ENCODE peak calls at places on chromosomes 3 and 15, in four cellular contexts. One of them, this sample, is unnamed.
A peak's percentile ranks its signal among the peaks of the same experiment; 100 is the strongest.

GRCh38 chr15:49530106-49530505 is 90.5 kb downstream of the FAM227B start:
- DNase-seq in uterus: no peak
- DNase-seq in caudate nucleus: no peak
- DNase-seq in left ventricle myocardium inferior: no peak
- DNase-seq in this sample: no peak

GRCh38 chr3:197225579-197225978 is 72.8 kb downstream of the DLG1 start:
- DNase-seq in uterus: no peak
- DNase-seq in left ventricle myocardium inferior: no peak
- DNase-seq in caudate nucleus: no peak
- DNase-seq in this sample: no peak

GRCh38 chr15:37217567-37217966 is 117.2 kb upstream of the MEIS2 start:
- DNase-seq in caudate nucleus: no peak
- DNase-seq in uterus: no peak
- DNase-seq in left ventricle myocardium inferior: no peak
- DNase-seq in this sample: no peak

GRCh38 chr15:91664224-91664836 is 189.2 kb upstream of the SLCO3A1 start:
- DNase-seq in uterus: no peak
- DNase-seq in caudate nucleus: no peak
- DNase-seq in left ventricle myocardium inferior: no peak
- DNase-seq in this sample: no peak

GRCh38 chr3:21942328-21942727 is 191.3 kb upstream of the ZNF385D start:
- DNase-seq in left ventricle myocardium inferior: no peak
- DNase-seq in caudate nucleus: no peak
- DNase-seq in uterus: no peak
- DNase-seq in this sample: peak; percentile 44

GRCh38 chr15:80785811-80786354 is 6.7 kb downstream of the CEMIP start:
- DNase-seq in uterus: no peak
- DNase-seq in caudate nucleus: no peak
- DNase-seq in left ventricle myocardium inferior: no peak
- DNase-seq in this sample: no peak

GRCh38 chr3:189275852-189276251 is 104.1 kb downstream of the TPRG1 start:
- DNase-seq in left ventricle myocardium inferior: no peak
- DNase-seq in caudate nucleus: no peak
- DNase-seq in uterus: no peak
- DNase-seq in this sample: no peak

GRCh38 chr15:69758810-69759410 is 306.3 kb downstream of the RPLP1 start:
- DNase-seq in caudate nucleus: no peak
- DNase-seq in left ventricle myocardium inferior: peak; percentile 23
- DNase-seq in uterus: no peak
- DNase-seq in this sample: no peak

GRCh38 chr3:109563149-109563548 is 225.8 kb upstream of the DPPA4 start:
- DNase-seq in left ventricle myocardium inferior: no peak
- DNase-seq in uterus: no peak
- DNase-seq in caudate nucleus: no peak
- DNase-seq in this sample: no peak

GRCh38 chr3:171660126-171660661 is 150.1 kb downstream of the PLD1 start:
- DNase-seq in uterus: no peak
- DNase-seq in caudate nucleus: no peak
- DNase-seq in left ventricle myocardium inferior: no peak
- DNase-seq in this sample: no peak

GRCh38 chr3:40649346-40649745 is 124.6 kb downstream of the ZNF621 start:
- DNase-seq in caudate nucleus: no peak
- DNase-seq in uterus: no peak
- DNase-seq in left ventricle myocardium inferior: no peak
- DNase-seq in this sample: no peak

GRCh38 chr15:67607959-67608605 is 65.6 kb downstream of the MAP2K5 start:
- DNase-seq in uterus: no peak
- DNase-seq in caudate nucleus: no peak
- DNase-seq in left ventricle myocardium inferior: no peak
- DNase-seq in this sample: no peak

GRCh38 chr15:71424765-71425164 is 309.5 kb downstream of the THSD4 start:
- DNase-seq in uterus: no peak
- DNase-seq in left ventricle myocardium inferior: no peak
- DNase-seq in caudate nucleus: no peak
- DNase-seq in this sample: no peak

GRCh38 chr3:73143821-73144237 is 82.4 kb downstream of the EBLN2 start:
- DNase-seq in uterus: no peak
- DNase-seq in caudate nucleus: no peak
- DNase-seq in left ventricle myocardium inferior: no peak
- DNase-seq in this sample: peak; percentile 30

GRCh38 chr3:165192610-165193192 is 3.5 kb downstream of the SLITRK3 start:
- DNase-seq in caudate nucleus: peak; percentile 52
- DNase-seq in left ventricle myocardium inferior: no peak
- DNase-seq in uterus: peak; percentile 17
- DNase-seq in this sample: no peak

GRCh38 chr3:152718810-152719209 is 116.1 kb upstream of the P2RY1 start:
- DNase-seq in left ventricle myocardium inferior: no peak
- DNase-seq in uterus: no peak
- DNase-seq in caudate nucleus: no peak
- DNase-seq in this sample: no peak

GRCh38 chr3:134928392-134928791 is 133.3 kb downstream of the EPHB1 start:
- DNase-seq in caudate nucleus: peak; percentile 92
- DNase-seq in left ventricle myocardium inferior: no peak
- DNase-seq in uterus: no peak
- DNase-seq in this sample: no peak

GRCh38 chr15:52733696-52734255 is 54.6 kb upstream of the ATOSA start:
- DNase-seq in uterus: no peak
- DNase-seq in caudate nucleus: no peak
- DNase-seq in left ventricle myocardium inferior: no peak
- DNase-seq in this sample: peak; percentile 36

GRCh38 chr3:115071611-115072010 is 75.5 kb downstream of the ZBTB20 start:
- DNase-seq in left ventricle myocardium inferior: no peak
- DNase-seq in uterus: no peak
- DNase-seq in caudate nucleus: peak; percentile 77
- DNase-seq in this sample: no peak

GRCh38 chr15:77731945-77732344 is 99.2 kb upstream of the LINGO1 start:
- DNase-seq in left ventricle myocardium inferior: no peak
- DNase-seq in uterus: no peak
- DNase-seq in caudate nucleus: no peak
- DNase-seq in this sample: no peak

GRCh38 chr15:37516628-37517027 is 416.3 kb upstream of the MEIS2 start:
- DNase-seq in uterus: no peak
- DNase-seq in caudate nucleus: no peak
- DNase-seq in left ventricle myocardium inferior: no peak
- DNase-seq in this sample: no peak

GRCh38 chr3:73954506-73954905 is 329.8 kb upstream of the PDZRN3 start:
- DNase-seq in left ventricle myocardium inferior: no peak
- DNase-seq in uterus: no peak
- DNase-seq in caudate nucleus: no peak
- DNase-seq in this sample: no peak

GRCh38 chr3:50567386-50568182 is at the start of gene C3orf18:
- DNase-seq in left ventricle myocardium inferior: peak; percentile 96
- DNase-seq in caudate nucleus: peak; percentile 93
- DNase-seq in uterus: peak; percentile 93
- DNase-seq in this sample: peak; percentile 89

GRCh38 chr3:182567666-182568065 is 225.6 kb upstream of the ATP11B start:
- DNase-seq in uterus: no peak
- DNase-seq in caudate nucleus: peak; percentile 65
- DNase-seq in left ventricle myocardium inferior: no peak
- DNase-seq in this sample: no peak

GRCh38 chr15:61759639-61760038 is 300.6 kb downstream of the VPS13C start:
- DNase-seq in caudate nucleus: peak; percentile 7
- DNase-seq in left ventricle myocardium inferior: no peak
- DNase-seq in uterus: no peak
- DNase-seq in this sample: peak; percentile 17

GRCh38 chr15:66504563-66505429 is at the start of the genes RPL4 and ZWILCH:
- DNase-seq in left ventricle myocardium inferior: peak; percentile 81
- DNase-seq in caudate nucleus: peak; percentile 52
- DNase-seq in uterus: peak; percentile 79
- DNase-seq in this sample: peak; percentile 67

GRCh38 chr3:153079386-153079785 is 82.6 kb upstream of the RAP2B start:
- DNase-seq in left ventricle myocardium inferior: no peak
- DNase-seq in uterus: no peak
- DNase-seq in caudate nucleus: no peak
- DNase-seq in this sample: no peak

GRCh38 chr3:169071003-169071402 is 592.5 kb downstream of the MECOM start:
- DNase-seq in left ventricle myocardium inferior: no peak
- DNase-seq in uterus: no peak
- DNase-seq in caudate nucleus: no peak
- DNase-seq in this sample: no peak

GRCh38 chr3:142904639-142905441 is 16.0 kb upstream of the PCOLCE2 start:
- DNase-seq in caudate nucleus: no peak
- DNase-seq in uterus: no peak
- DNase-seq in left ventricle myocardium inferior: no peak
- DNase-seq in this sample: no peak

GRCh38 chr15:42133356-42133755 is 23.1 kb downstream of the PLA2G4F start:
- DNase-seq in caudate nucleus: no peak
- DNase-seq in uterus: no peak
- DNase-seq in left ventricle myocardium inferior: no peak
- DNase-seq in this sample: no peak

GRCh38 chr3:50203113-50203852 is 1.8 kb upstream of the SLC38A3 start:
- DNase-seq in left ventricle myocardium inferior: no peak
- DNase-seq in caudate nucleus: no peak
- DNase-seq in uterus: no peak
- DNase-seq in this sample: no peak

GRCh38 chr15:71364117-71364584 is 248.9 kb downstream of the THSD4 start:
- DNase-seq in uterus: no peak
- DNase-seq in caudate nucleus: no peak
- DNase-seq in left ventricle myocardium inferior: no peak
- DNase-seq in this sample: no peak

GRCh38 chr3:134381836-134382442 is 7.7 kb upstream of the AMOTL2 start:
- DNase-seq in uterus: no peak
- DNase-seq in left ventricle myocardium inferior: no peak
- DNase-seq in caudate nucleus: no peak
- DNase-seq in this sample: no peak

GRCh38 chr3:26437678-26438077 is 184.9 kb upstream of the LRRC3B start:
- DNase-seq in uterus: no peak
- DNase-seq in caudate nucleus: no peak
- DNase-seq in left ventricle myocardium inferior: no peak
- DNase-seq in this sample: no peak

GRCh38 chr3:36318584-36319200 is 61.6 kb upstream of the STAC start:
- DNase-seq in caudate nucleus: no peak
- DNase-seq in left ventricle myocardium inferior: no peak
- DNase-seq in uterus: peak; percentile 23
- DNase-seq in this sample: no peak

GRCh38 chr3:36312351-36312750 is 68.0 kb upstream of the STAC start:
- DNase-seq in left ventricle myocardium inferior: no peak
- DNase-seq in caudate nucleus: no peak
- DNase-seq in uterus: no peak
- DNase-seq in this sample: no peak

GRCh38 chr3:36319683-36320082 is 60.6 kb upstream of the STAC start:
- DNase-seq in uterus: no peak
- DNase-seq in left ventricle myocardium inferior: no peak
- DNase-seq in caudate nucleus: no peak
- DNase-seq in this sample: no peak

DNA sequence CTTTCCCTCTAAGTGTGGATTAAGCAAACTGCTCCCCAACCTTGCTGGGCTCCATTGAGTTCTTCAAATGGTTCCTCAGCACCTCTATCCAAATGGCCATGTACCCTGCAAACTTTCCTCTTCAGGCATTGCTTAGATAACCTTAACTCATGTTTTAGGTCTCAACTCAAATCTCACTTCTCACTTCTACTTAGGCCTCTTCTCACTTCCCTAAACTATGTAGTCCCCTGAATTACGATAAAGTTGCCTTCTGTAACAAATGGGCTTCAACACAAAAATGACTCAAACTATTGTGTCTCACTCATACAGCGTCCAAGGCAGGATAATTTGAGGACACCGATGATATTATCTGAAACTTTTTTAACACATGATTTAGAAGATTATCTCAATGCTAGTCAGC is 62.4 kb upstream of the STAC start:
- DNase-seq in uterus: no peak
- DNase-seq in caudate nucleus: no peak
- DNase-seq in left ventricle myocardium inferior: no peak
- DNase-seq in this sample: no peak
- H3K27ac ChIP-seq in uterus: peak overlapping the region; percentile 67
- H3K27ac ChIP-seq in caudate nucleus: no peak overlapping the region
- H3K27ac ChIP-seq in left ventricle myocardium inferior: no peak overlapping the region
- H3K27ac ChIP-seq in this sample: no peak overlapping the region

GRCh38 chr3:128500556-128500955 is 7.6 kb upstream of the GATA2 start:
- DNase-seq in uterus: no peak
- DNase-seq in left ventricle myocardium inferior: no peak
- DNase-seq in caudate nucleus: no peak
- DNase-seq in this sample: no peak
- H3K27ac ChIP-seq in uterus: no peak overlapping the region
- H3K27ac ChIP-seq in left ventricle myocardium inferior: no peak overlapping the region
- H3K27ac ChIP-seq in caudate nucleus: no peak overlapping the region
- H3K27ac ChIP-seq in this sample: no peak overlapping the region

GRCh38 chr3:162647321-162647720 is 1150.7 kb downstream of the OTOL1 start:
- DNase-seq in left ventricle myocardium inferior: no peak
- DNase-seq in uterus: no peak
- DNase-seq in caudate nucleus: no peak
- DNase-seq in this sample: no peak

GRCh38 chr3:162643245-162643644 is 1146.6 kb downstream of the OTOL1 start:
- DNase-seq in caudate nucleus: no peak
- DNase-seq in uterus: no peak
- DNase-seq in left ventricle myocardium inferior: no peak
- DNase-seq in this sample: no peak

GRCh38 chr3:162641317-162641716 is 1144.7 kb downstream of the OTOL1 start:
- DNase-seq in caudate nucleus: no peak
- DNase-seq in left ventricle myocardium inferior: no peak
- DNase-seq in uterus: no peak
- DNase-seq in this sample: no peak

DNA sequence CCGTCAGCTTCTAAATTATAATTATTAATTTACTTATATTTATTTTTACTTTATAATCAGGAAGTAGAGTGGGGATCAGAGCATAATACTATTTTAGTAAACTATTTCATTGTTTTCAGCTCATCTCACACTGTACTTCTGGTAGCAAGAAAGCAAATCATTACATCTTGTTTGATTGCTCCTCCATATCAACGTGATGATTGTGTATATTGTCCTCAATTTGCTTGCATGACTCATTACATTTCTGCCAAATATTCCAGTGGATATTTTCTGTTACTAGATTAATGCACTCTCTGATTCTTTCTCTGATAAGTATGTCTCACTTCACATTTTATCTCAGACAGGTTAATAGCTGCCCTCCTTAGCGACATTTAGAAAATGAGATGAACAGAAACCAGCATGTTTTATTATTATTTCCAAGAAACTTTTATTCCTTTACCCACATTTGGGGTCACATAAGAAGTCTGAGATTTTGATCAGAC is 1145.3 kb downstream of the OTOL1 start:
- DNase-seq in uterus: no peak
- DNase-seq in left ventricle myocardium inferior: no peak
- DNase-seq in caudate nucleus: no peak
- DNase-seq in this sample: no peak
- H3K27ac ChIP-seq in uterus: no peak overlapping the region
- H3K27ac ChIP-seq in left ventricle myocardium inferior: no peak overlapping the region
- H3K27ac ChIP-seq in caudate nucleus: no peak overlapping the region
- H3K27ac ChIP-seq in this sample: no peak overlapping the region

GRCh38 chr15:74865316-74865715 is 7.8 kb downstream of the SCAMP2 start:
- DNase-seq in uterus: no peak
- DNase-seq in caudate nucleus: no peak
- DNase-seq in left ventricle myocardium inferior: no peak
- DNase-seq in this sample: no peak

GRCh38 chr15:74866090-74866489 is 7.1 kb downstream of the SCAMP2 start:
- DNase-seq in uterus: peak; percentile 42
- DNase-seq in left ventricle myocardium inferior: no peak
- DNase-seq in caudate nucleus: no peak
- DNase-seq in this sample: no peak

GRCh38 chr15:74858366-74858735 is 14.8 kb downstream of the SCAMP2 start:
- DNase-seq in caudate nucleus: no peak
- DNase-seq in uterus: no peak
- DNase-seq in left ventricle myocardium inferior: no peak
- DNase-seq in this sample: no peak

GRCh38 chr15:74867562-74868458 is 5.4 kb downstream of the SCAMP2 start:
- DNase-seq in caudate nucleus: no peak
- DNase-seq in left ventricle myocardium inferior: no peak
- DNase-seq in uterus: no peak
- DNase-seq in this sample: no peak

GRCh38 chr15:74863239-74864056 is 9.7 kb downstream of the SCAMP2 start:
- DNase-seq in left ventricle myocardium inferior: no peak
- DNase-seq in caudate nucleus: no peak
- DNase-seq in uterus: no peak
- DNase-seq in this sample: no peak
- H3K27ac ChIP-seq in left ventricle myocardium inferior: peak overlapping the region; percentile 42
- H3K27ac ChIP-seq in caudate nucleus: no peak overlapping the region
- H3K27ac ChIP-seq in uterus: no peak overlapping the region
- H3K27ac ChIP-seq in this sample: peak overlapping the region; percentile 48